ENCODE peak calls at places on chromosomes 13 and 19, in five cellular contexts. A is activated CD4-positive, alpha-beta T cell treated with anti-CD3 and anti-CD28 coated beads, Interleukin-2, amount 10 ng/mL, durations not matched to agents 7 days and 5 days; M is COR-L47; J is posterior cingulate gyrus; F is stimulated activated CD4-positive, alpha-beta T cell treated with anti-CD3 and anti-CD28 coated beads, Interleukin-2, amount 100 ng/mL, for 48 hours. O is an unnamed sample.

GRCh38 chr19:567296-567900 is 5.0 kb upstream of the BSG start:
- DNase-seq in A (no peak), F (no peak), J (no peak), M (no peak), O (no peak)

GRCh38 chr13:32811297-32811800 is 204.9 kb upstream of the KL start:
- DNase-seq in F (no peak), J (no peak), A (peak), M (peak), O (no peak)

GRCh38 chr13:34578917-34579316 is 363.2 kb upstream of the NBEA start:
- DNase-seq in J (no peak), A (no peak), M (no peak), F (no peak), O (no peak)

GRCh38 chr19:45103200-45103624 is 10.2 kb downstream of the PPP1R37 start:
- DNase-seq in A (peak), J (peak), M (peak), F (no peak), O (peak)

GRCh38 chr19:48102870-48103751 is 7.5 kb downstream of the PLA2G4C start:
- DNase-seq in F (peak), A (peak), M (peak), J (no peak), O (no peak)

GRCh38 chr19:11539495-11540365 is 1.1 kb downstream of the CNN1 start:
- DNase-seq in J (no peak), F (no peak), M (no peak), A (no peak), O (no peak)

GRCh38 chr19:15934332-15935078 is at the start of gene CYP4F11:
- DNase-seq in M (peak), J (peak), A (no peak), F (no peak), O (peak)

GRCh38 chr19:6802336-6803035 is 30.0 kb downstream of the VAV1 start:
- DNase-seq in F (peak), J (peak), A (peak), M (no peak), O (no peak)

GRCh38 chr19:55209430-55210119 is at the start of gene PTPRH:
- DNase-seq in A (no peak), F (no peak), M (no peak), J (no peak), O (no peak)

O was measured in occipital lobe.